ENCODE peak calls at places on chromosomes 7 and 10, in ten cellular contexts. U is EL; I is NCI-H82; K is stimulated activated naive CD4-positive, alpha-beta T cell; R is GM12891; Y is LHCN-M2; E is aorta; O is mammary epithelial cell; G is activated CD4-positive, alpha-beta T cell treated with anti-CD3 and anti-CD28 coated beads for 24 hours; S is activated naive CD4-positive, alpha-beta T cell. X is an unnamed sample.

GRCh38 chr7:100865372-100865911 is 1.7 kb upstream of the TRIP6 start:
- DNase-seq in U (peak; percentile 57), I (no peak), K (no peak), R (no peak), Y (no peak), E (no peak), O (peak; percentile 98), G (no peak), S (no peak), X (no peak)

GRCh38 chr7:65285906-65286864 is 87.5 kb upstream of the ZNF92 start:
- DNase-seq in U (no peak), I (no peak), K (no peak), R (no peak), Y (no peak), E (no peak), O (no peak), G (no peak), S (no peak), X (no peak)

GRCh38 chr10:69124558-69125121 is 662 bp downstream of the VPS26A start:
- DNase-seq in U (peak; percentile 77), I (peak; percentile 59), K (no peak), R (peak; percentile 12), Y (peak; percentile 62), E (no peak), O (peak; percentile 73), G (peak; percentile 27), S (no peak), X (peak; percentile 75)

GRCh38 chr10:17144757-17145156 is 15.1 kb upstream of the CUBN start:
- DNase-seq in U (no peak), I (no peak), K (no peak), R (no peak), Y (peak; percentile 56), E (no peak), O (peak; percentile 73), G (peak; percentile 42), S (peak; percentile 12), X (no peak)

GRCh38 chr7:151616443-151617213 is 96.9 kb upstream of the RHEB start:
- DNase-seq in U (no peak), I (no peak), K (no peak), R (no peak), Y (no peak), E (no peak), O (no peak), G (no peak), S (no peak), X (no peak)

GRCh38 chr7:149610441-149611011 is 112.9 kb upstream of the ZNF746 start:
- DNase-seq in U (no peak), I (no peak), K (no peak), R (no peak), Y (peak; percentile 58), E (no peak), O (no peak), G (no peak), S (no peak), X (no peak)

GRCh38 chr7:45196374-45196773 is 38.8 kb downstream of the RAMP3 start:
- DNase-seq in U (no peak), I (no peak), K (no peak), R (no peak), Y (no peak), E (no peak), O (no peak), G (peak; percentile 41), S (no peak), X (no peak)

GRCh38 chr7:81725496-81726117 is 44.2 kb downstream of the HGF start:
- DNase-seq in U (peak; percentile 94), I (no peak), K (no peak), R (no peak), Y (peak; percentile 71), E (no peak), O (no peak), G (no peak), S (no peak), X (no peak)

GRCh38 chr10:22852712-22853353 is 75.0 kb upstream of the ARMC3 start:
- DNase-seq in U (no peak), I (no peak), K (no peak), R (no peak), Y (no peak), E (no peak), O (no peak), G (no peak), S (no peak), X (no peak)

GRCh38 chr10:93079663-93080349 is 6.1 kb downstream of the CYP26A1 start:
- DNase-seq in U (no peak), I (no peak), K (no peak), R (no peak), Y (no peak), E (no peak), O (no peak), G (no peak), S (no peak), X (no peak)

GRCh38 chr7:120833551-120833950 is 24.4 kb downstream of the TSPAN12 start:
- DNase-seq in U (no peak), I (peak; percentile 32), K (no peak), R (no peak), Y (peak; percentile 46), E (no peak), O (no peak), G (no peak), S (no peak), X (no peak)

GRCh38 chr7:5283421-5284303 is 919 bp downstream of the SLC29A4 start:
- DNase-seq in U (peak; percentile 24), I (peak; percentile 46), K (no peak), R (no peak), Y (no peak), E (no peak), O (no peak), G (no peak), S (no peak), X (no peak)

GRCh38 chr10:42875792-42876191 is 93.2 kb downstream of the BMS1 start:
- DNase-seq in U (peak; percentile 42), I (no peak), K (no peak), R (no peak), Y (peak; percentile 4), E (no peak), O (no peak), G (no peak), S (no peak), X (no peak)

GRCh38 chr7:13742719-13743640 is 246.5 kb downstream of the ETV1 start:
- DNase-seq in U (peak; percentile 22), I (peak; percentile 49), K (no peak), R (no peak), Y (peak; percentile 86), E (no peak), O (peak; percentile 33), G (no peak), S (no peak), X (no peak)

GRCh38 chr7:129911790-129912189 is 41.0 kb downstream of the UBE2H start:
- DNase-seq in U (peak; percentile 45), I (no peak), K (no peak), R (no peak), Y (no peak), E (no peak), O (no peak), G (no peak), S (no peak), X (no peak)

GRCh38 chr7:27933691-27934565 is 194.0 kb downstream of the TAX1BP1 start:
- DNase-seq in U (no peak), I (no peak), K (no peak), R (no peak), Y (no peak), E (no peak), O (no peak), G (no peak), S (no peak), X (no peak)

GRCh38 chr10:329361-330099 is 194.3 kb downstream of the ZMYND11 start:
- DNase-seq in U (peak; percentile 96), I (no peak), K (no peak), R (no peak), Y (peak; percentile 94), E (peak; percentile 95), O (peak; percentile 89), G (no peak), S (no peak), X (peak; percentile 84)

GRCh38 chr10:103465411-103466179 is 6.9 kb upstream of the CALHM1 start:
- DNase-seq in U (no peak), I (no peak), K (no peak), R (no peak), Y (no peak), E (no peak), O (no peak), G (no peak), S (no peak), X (no peak)

GRCh38 chr10:79057481-79058275 is 11.1 kb upstream of the ZMIZ1 start:
- DNase-seq in U (no peak), I (no peak), K (no peak), R (no peak), Y (no peak), E (peak; percentile 30), O (no peak), G (no peak), S (no peak), X (no peak)